ENCODE peak calls at places on chromosome 18, in seven cellular contexts. Q, Y, Z, A, H, W and J are unnamed samples.

GRCh38 chr18:53997064-53997463 is 227.4 kb downstream of the MBD2 start:
- DNase-seq in H (no peak), Y (no peak), Q (no peak), W (no peak), Z (no peak), A (no peak), J (no peak)

GRCh38 chr18:69528439-69528838 is 127.8 kb downstream of the DOK6 start:
- DNase-seq in A (no peak), H (no peak), Q (no peak), Y (peak), W (no peak), Z (peak), J (peak)

GRCh38 chr18:50072146-50072545 is 122.8 kb downstream of the MYO5B start:
- DNase-seq in Z (no peak), A (no peak), W (no peak), H (no peak), Q (no peak), Y (no peak), J (no peak)

GRCh38 chr18:53070706-53071105 is 730.7 kb downstream of the DCC start:
- DNase-seq in H (no peak), A (no peak), Z (no peak), Y (no peak), Q (no peak), W (no peak), J (no peak)

GRCh38 chr18:76405761-76406356 is 89.2 kb downstream of the ZNF516 start:
- DNase-seq in A (no peak), Q (no peak), Y (peak), Z (no peak), W (no peak), H (peak), J (no peak)

GRCh38 chr18:46337206-46337710 is 233.1 kb downstream of the HAUS1 start:
- DNase-seq in Y (no peak), A (no peak), Q (no peak), W (no peak), Z (no peak), H (no peak), J (no peak)

GRCh38 chr18:12934454-12935071 is 13.2 kb upstream of the SEH1L start:
- DNase-seq in W (peak), A (peak), Q (peak), H (peak), Y (peak), Z (peak), J (peak)

GRCh38 chr18:42141439-42141838 is 186.4 kb downstream of the PIK3C3 start:
- DNase-seq in A (no peak), H (no peak), Y (no peak), Q (no peak), Z (no peak), W (no peak), J (no peak)

GRCh38 chr18:21146016-21146415 is 34.4 kb upstream of the ROCK1 start:
- DNase-seq in H (no peak), W (no peak), Y (no peak), A (no peak), Q (no peak), Z (no peak), J (no peak)

GRCh38 chr18:10514621-10515020 is 11.2 kb upstream of the NAPG start:
- DNase-seq in A (no peak), H (no peak), Z (no peak), Y (no peak), W (no peak), Q (no peak), J (no peak)

GRCh38 chr18:31064130-31064529 is 21.6 kb upstream of the DSC3 start:
- DNase-seq in Y (no peak), W (no peak), Z (peak), Q (no peak), H (no peak), A (no peak), J (no peak)

GRCh38 chr18:79484661-79485621 is 89.2 kb downstream of the NFATC1 start:
- DNase-seq in Y (peak), Q (peak), Z (peak), H (peak), A (peak), W (no peak), J (peak)

GRCh38 chr18:31230495-31230894 is 67.8 kb upstream of the DSC1 start:
- DNase-seq in W (no peak), Y (peak), H (no peak), A (no peak), Z (peak), Q (no peak), J (no peak)

GRCh38 chr18:2958819-2959298 is 54.1 kb downstream of the LPIN2 start:
- DNase-seq in W (no peak), A (no peak), H (no peak), Q (no peak), Z (peak), Y (peak), J (peak)

GRCh38 chr18:23077493-23078256 is 57.6 kb upstream of the CABLES1 start:
- DNase-seq in W (no peak), H (no peak), A (no peak), Q (peak), Y (peak), Z (peak), J (no peak)

GRCh38 chr18:24914685-24915267 is 437.2 kb downstream of the ZNF521 start:
- DNase-seq in H (no peak), Z (no peak), Y (no peak), Q (no peak), A (no peak), W (no peak), J (no peak)

GRCh38 chr18:33578371-33579146 is 540 bp downstream of the ASXL3 start:
- DNase-seq in W (no peak), Q (peak), Z (no peak), A (no peak), H (no peak), Y (no peak), J (no peak)

GRCh38 chr18:24809173-24809955 is 348.9 kb downstream of the HRH4 start:
- DNase-seq in Q (no peak), Y (no peak), A (no peak), H (no peak), Z (no peak), W (no peak), J (no peak)

GRCh38 chr18:31598021-31598805 is 6.5 kb downstream of the TTR start:
- DNase-seq in A (no peak), H (no peak), Q (no peak), W (no peak), Y (no peak), Z (no peak), J (no peak)

GRCh38 chr18:13570216-13570615 is 156.1 kb downstream of the FAM210A start:
- DNase-seq in A (no peak), H (no peak), Y (no peak), Z (no peak), Q (no peak), W (no peak), J (no peak)

GRCh38 chr18:44677933-44678332 is 2.8 kb upstream of the SETBP1 start:
- DNase-seq in W (no peak), A (no peak), Q (no peak), Y (no peak), H (no peak), Z (no peak), J (no peak)

GRCh38 chr18:44680271-44681038 is at the start of gene SETBP1:
- DNase-seq in Y (no peak), Q (peak), A (no peak), W (no peak), H (peak), Z (peak), J (no peak)

GRCh38 chr18:44679056-44679911 is 1.4 kb upstream of the SETBP1 start:
- DNase-seq in Q (peak), H (peak), W (peak), Y (peak), A (no peak), Z (peak), J (peak)

GRCh38 chr18:44679912-44680270 is 797 bp upstream of the SETBP1 start:
- DNase-seq in W (no peak), Z (peak), Y (peak), A (no peak), H (peak), Q (peak), J (no peak)

DNA sequence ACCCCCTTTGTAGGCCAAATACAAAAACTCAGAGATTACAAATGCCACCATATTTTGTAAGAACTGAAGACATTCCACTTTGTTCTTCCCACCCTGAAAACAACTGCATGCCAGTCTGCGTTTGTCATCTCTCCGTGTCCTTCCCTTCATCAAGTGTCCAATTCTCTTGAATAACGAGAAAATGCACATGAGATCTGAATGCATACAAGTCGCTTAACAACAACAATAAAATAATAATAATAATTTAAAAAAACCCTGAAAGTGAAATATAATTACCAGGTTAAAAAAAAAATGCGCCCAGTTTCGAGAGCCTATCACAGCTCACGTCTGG is 2.0 kb upstream of the SETBP1 start:
- DNase-seq in Z (no peak), Y (no peak), A (no peak), Q (no peak), H (no peak), W (no peak), J (no peak)
- H3K4me3 ChIP-seq in Z (peak), Y (no peak), A (no peak), Q (peak), H (peak), W (peak), J (peak)

GRCh38 chr18:63208676-63209075 is 110.9 kb downstream of the BCL2 start:
- DNase-seq in W (no peak), Y (no peak), Q (no peak), A (no peak), Z (no peak), H (no peak), J (no peak)
- H3K4me3 ChIP-seq in W (peak), Y (no peak), Q (no peak), A (no peak), Z (no peak), H (no peak), J (no peak)

GRCh38 chr18:60372598-60372997 is at the start of gene MC4R:
- DNase-seq in H (no peak), Q (no peak), A (peak), Y (peak), Z (peak), W (no peak), J (peak)
- H3K4me3 ChIP-seq in H (no peak), Q (peak), A (peak), Y (no peak), Z (peak), W (no peak), J (peak)

GRCh38 chr18:74497778-74498177 is 1.6 kb downstream of the CNDP2 start:
- DNase-seq in Q (no peak), W (no peak), Z (no peak), A (no peak), Y (no peak), H (no peak), J (no peak)

GRCh38 chr18:74501386-74501785 is 5.2 kb downstream of the CNDP2 start:
- DNase-seq in A (no peak), W (no peak), Q (no peak), Z (no peak), Y (no peak), H (no peak), J (no peak)

GRCh38 chr18:74497308-74497640 is 1.1 kb downstream of the CNDP2 start:
- DNase-seq in W (no peak), Q (no peak), A (no peak), Z (no peak), Y (no peak), H (no peak), J (no peak)

GRCh38 chr18:74498712-74499629 is 2.8 kb downstream of the CNDP2 start:
- DNase-seq in Y (no peak), Q (peak), H (peak), A (no peak), Z (no peak), W (peak), J (no peak)

GRCh38 chr18:74499633-74500032 is 3.5 kb downstream of the CNDP2 start:
- DNase-seq in A (no peak), Y (peak), Z (no peak), H (peak), Q (peak), W (peak), J (no peak)
- H3K4me3 ChIP-seq in A (peak), Y (peak), Z (no peak), H (no peak), Q (peak), W (peak), J (peak)

GRCh38 chr18:48897531-48897930 is 53.2 kb downstream of the SMAD7 start:
- DNase-seq in A (no peak), Z (peak), Q (no peak), W (no peak), Y (no peak), H (no peak), J (no peak)

GRCh38 chr18:48896326-48896874 is 54.4 kb downstream of the SMAD7 start:
- DNase-seq in A (no peak), Y (no peak), W (no peak), H (no peak), Z (no peak), Q (no peak), J (no peak)

GRCh38 chr18:48894799-48895346 is 55.9 kb downstream of the SMAD7 start:
- DNase-seq in Y (no peak), Q (no peak), Z (no peak), W (no peak), A (no peak), H (no peak), J (no peak)

GRCh38 chr18:48898521-48898920 is 52.2 kb downstream of the SMAD7 start:
- DNase-seq in Y (no peak), Z (no peak), Q (no peak), A (no peak), W (no peak), H (no peak), J (no peak)

GRCh38 chr18:48896875-48897511 is 53.8 kb downstream of the SMAD7 start:
- DNase-seq in H (peak), W (no peak), A (no peak), Y (peak), Q (peak), Z (no peak), J (no peak)
- H3K4me3 ChIP-seq in H (no peak), W (no peak), A (no peak), Y (no peak), Q (no peak), Z (no peak), J (no peak)

GRCh38 chr18:58927659-58928058 is 63.0 kb downstream of the ZNF532 start:
- DNase-seq in Q (no peak), A (no peak), Z (no peak), Y (no peak), H (no peak), W (no peak), J (no peak)
- H3K4me3 ChIP-seq in Q (no peak), A (no peak), Z (no peak), Y (no peak), H (no peak), W (no peak), J (no peak)

DNA sequence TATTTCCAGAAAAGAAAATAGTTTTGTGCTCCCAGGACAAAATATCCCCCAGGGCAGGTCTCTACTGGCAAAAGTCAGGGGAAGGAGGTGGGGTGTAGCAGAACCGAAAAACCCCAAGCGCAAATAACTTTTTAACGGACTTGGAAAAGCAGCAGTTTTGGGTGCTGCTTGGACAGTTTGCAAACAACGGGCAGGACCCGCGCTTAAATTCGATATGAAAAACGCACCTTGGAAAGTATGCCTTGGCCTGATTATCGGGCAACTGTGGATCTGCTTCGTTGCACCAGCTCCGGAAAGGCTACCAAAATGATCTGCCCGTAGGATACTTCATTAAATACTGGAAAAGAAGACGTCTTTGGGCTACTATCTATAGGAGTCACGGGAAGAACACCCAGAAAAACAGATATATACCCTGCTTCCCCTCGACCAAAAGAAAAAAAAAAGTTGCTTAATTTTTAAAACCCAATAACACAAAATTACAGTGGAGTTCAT is 2.9 kb upstream of the KCTD1 start:
- DNase-seq in H (no peak), Z (peak), A (no peak), Q (no peak), Y (no peak), W (no peak), J (no peak)
- H3K4me3 ChIP-seq in H (peak), Z (no peak), A (no peak), Q (peak), Y (no peak), W (no peak), J (peak)

DNA sequence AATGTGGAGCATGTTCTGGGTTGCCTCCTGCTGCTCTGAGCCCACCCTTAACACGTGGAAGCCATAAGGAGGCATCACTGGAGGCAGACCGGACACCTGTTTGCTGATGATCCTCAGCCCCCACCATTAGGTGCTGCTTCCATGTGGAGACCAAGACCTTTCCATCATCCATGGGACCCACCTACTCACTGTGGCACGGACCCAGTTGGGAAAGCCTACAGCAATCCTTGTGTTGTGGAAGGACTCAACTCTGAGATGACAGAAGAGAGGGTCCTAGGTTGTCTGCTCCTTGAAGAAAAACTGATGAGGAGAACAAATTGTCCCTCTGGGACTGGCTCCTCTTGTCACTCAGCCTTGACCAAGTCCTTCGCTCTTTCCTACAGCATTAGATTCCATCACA is 86.5 kb upstream of the RAB12 start:
- DNase-seq in A (no peak), Y (no peak), W (no peak), Q (no peak), H (no peak), Z (no peak), J (no peak)
- H3K4me3 ChIP-seq in A (no peak), Y (no peak), W (no peak), Q (no peak), H (no peak), Z (no peak), J (no peak)

DNA sequence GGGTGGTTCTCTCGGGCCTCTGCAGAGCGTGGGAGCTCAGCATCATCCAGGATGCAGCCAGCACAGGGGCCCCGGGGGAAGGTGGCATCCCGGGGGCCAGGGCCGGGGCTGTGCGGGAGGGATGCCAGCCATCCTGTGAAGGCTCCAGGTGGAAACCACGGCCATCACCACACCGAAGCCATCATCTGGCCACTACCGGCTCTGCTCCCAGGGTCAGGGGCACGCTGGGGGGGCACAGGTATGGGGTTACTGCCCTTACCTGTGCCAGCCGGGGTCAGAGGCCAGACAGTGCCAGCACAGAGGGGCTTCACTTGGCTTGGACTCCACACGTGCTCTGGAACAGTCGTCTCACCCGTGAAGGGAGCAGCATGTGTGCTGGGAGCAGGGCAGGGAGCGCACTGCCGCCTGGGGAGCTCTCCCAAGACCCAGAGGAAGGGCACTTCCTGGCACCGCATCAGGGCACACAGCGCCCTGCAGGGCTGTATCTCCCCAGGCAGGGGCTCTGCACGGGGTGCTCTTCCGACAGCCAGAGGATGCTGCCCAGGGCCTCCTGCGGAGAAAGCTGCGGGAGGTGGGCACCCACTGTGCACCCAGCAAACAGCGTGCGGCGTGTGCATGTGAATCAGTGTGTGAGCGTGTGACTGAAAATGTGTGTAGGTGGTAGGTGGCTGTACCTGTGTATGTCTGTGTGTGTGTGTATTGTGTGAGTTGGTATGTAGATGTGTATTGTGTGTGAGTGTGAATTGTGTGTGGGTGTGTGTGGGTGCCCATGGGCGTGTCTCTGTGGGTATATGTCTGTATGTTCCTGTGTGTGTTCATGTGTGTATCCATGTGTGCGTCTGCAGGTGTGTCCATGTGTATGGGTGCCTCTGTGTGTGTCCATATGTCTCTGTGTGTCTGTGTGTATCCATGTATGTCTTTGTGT is 75.0 kb downstream of the PTGR3 start:
- DNase-seq in W (no peak), A (no peak), H (no peak), Q (no peak), Y (no peak), Z (no peak), J (no peak)
- H3K4me3 ChIP-seq in W (no peak), A (no peak), H (no peak), Q (no peak), Y (no peak), Z (no peak), J (no peak)

GRCh38 chr18:36350839-36351474 is 53.4 kb downstream of the FHOD3 start:
- DNase-seq in A (no peak), Z (no peak), Y (no peak), Q (no peak), H (no peak), W (no peak), J (no peak)

GRCh38 chr18:36358141-36358540 is 60.6 kb downstream of the FHOD3 start:
- DNase-seq in H (no peak), Y (no peak), A (no peak), Z (no peak), Q (no peak), W (no peak), J (no peak)

GRCh38 chr18:36355511-36355910 is 58.0 kb downstream of the FHOD3 start:
- DNase-seq in Y (peak), H (no peak), W (no peak), A (no peak), Q (no peak), Z (no peak), J (no peak)

GRCh38 chr18:36352384-36352783 is 54.9 kb downstream of the FHOD3 start:
- DNase-seq in W (no peak), Z (peak), Y (peak), Q (no peak), A (peak), H (no peak), J (peak)

GRCh38 chr18:36354989-36355388 is 57.5 kb downstream of the FHOD3 start:
- DNase-seq in Z (peak), W (no peak), Y (peak), H (no peak), Q (no peak), A (peak), J (peak)
- H3K4me3 ChIP-seq in Z (no peak), W (no peak), Y (no peak), H (no peak), Q (no peak), A (no peak), J (no peak)